ENCODE peak calls at places on chromosomes 16 and 17, in nine cellular contexts. K, W, E, C, R, L, U, T and G are unnamed samples.
A peak's percentile ranks its signal among the peaks of the same experiment; 100 is the strongest.

GRCh38 chr17:10875984-10876555 is 38.2 kb upstream of the PIRT start:
- DNase-seq in K (peak; percentile 58), W (peak; percentile 24), E (peak; percentile 68), C (peak; percentile 64), R (peak; percentile 27), L (peak; percentile 30), U (peak; percentile 56), T (peak; percentile 62), G (peak; percentile 55)

GRCh38 chr16:5557966-5558365 is 460.4 kb upstream of the EEF2KMT start:
- DNase-seq in K (no peak), W (no peak), E (no peak), C (no peak), R (no peak), L (no peak), U (no peak), T (no peak), G (no peak)

GRCh38 chr16:19033761-19034160 is 33.7 kb upstream of the COQ7 start:
- DNase-seq in K (no peak), W (no peak), E (no peak), C (no peak), R (no peak), L (no peak), U (no peak), T (no peak), G (no peak)

GRCh38 chr17:81535007-81535328 is 6.8 kb downstream of the FSCN2 start:
- DNase-seq in K (no peak), W (no peak), E (no peak), C (no peak), R (no peak), L (no peak), U (no peak), T (no peak), G (no peak)

GRCh38 chr16:641326-642188 is at the start of gene MCRIP2:
- DNase-seq in K (peak; percentile 93), W (peak; percentile 49), E (peak; percentile 88), C (peak; percentile 96), R (peak; percentile 92), L (no peak), U (peak; percentile 94), T (peak; percentile 91), G (peak; percentile 95)

GRCh38 chr16:35560637-35560984 is 2101.2 kb downstream of the TP53TG3F start:
- DNase-seq in K (no peak), W (peak; percentile 92), E (no peak), C (no peak), R (no peak), L (no peak), U (no peak), T (no peak), G (no peak)

GRCh38 chr16:72961115-72961832 is 86.7 kb downstream of the ZFHX3 start:
- DNase-seq in K (peak; percentile 83), W (no peak), E (no peak), C (no peak), R (no peak), L (no peak), U (no peak), T (no peak), G (no peak)

GRCh38 chr17:69729937-69730336 is 315.4 kb downstream of the MAP2K6 start:
- DNase-seq in K (no peak), W (no peak), E (no peak), C (no peak), R (no peak), L (no peak), U (no peak), T (no peak), G (no peak)

GRCh38 chr17:62706598-62707424 is 79.3 kb downstream of the MRC2 start:
- DNase-seq in K (no peak), W (no peak), E (no peak), C (no peak), R (no peak), L (no peak), U (no peak), T (no peak), G (no peak)

GRCh38 chr17:57988301-57989010 is 402 bp upstream of the VEZF1 start:
- DNase-seq in K (peak; percentile 98), W (peak; percentile 78), E (peak; percentile 81), C (peak; percentile 89), R (peak; percentile 75), L (no peak), U (peak; percentile 86), T (peak; percentile 69), G (peak; percentile 76)

GRCh38 chr17:55458977-55459376 is 37.3 kb upstream of the MMD start:
- DNase-seq in K (no peak), W (no peak), E (no peak), C (no peak), R (no peak), L (no peak), U (no peak), T (no peak), G (no peak)

GRCh38 chr16:66487580-66488235 is 60.6 kb downstream of the BEAN1 start:
- DNase-seq in K (no peak), W (no peak), E (no peak), C (no peak), R (no peak), L (no peak), U (peak; percentile 16), T (no peak), G (no peak)

GRCh38 chr16:11836653-11837244 is 14.6 kb downstream of the RSL1D1 start:
- DNase-seq in K (no peak), W (no peak), E (no peak), C (no peak), R (no peak), L (no peak), U (no peak), T (no peak), G (no peak)

GRCh38 chr17:82175166-82175565 is 37.5 kb downstream of the CCDC57 start:
- DNase-seq in K (peak; percentile 16), W (no peak), E (no peak), C (no peak), R (no peak), L (no peak), U (no peak), T (no peak), G (no peak)

GRCh38 chr17:69414408-69415274 is at the start of gene MAP2K6:
- DNase-seq in K (peak; percentile 79), W (peak; percentile 84), E (peak; percentile 93), C (peak; percentile 90), R (peak; percentile 68), L (peak; percentile 24), U (peak; percentile 81), T (peak; percentile 89), G (peak; percentile 82)

DNA sequence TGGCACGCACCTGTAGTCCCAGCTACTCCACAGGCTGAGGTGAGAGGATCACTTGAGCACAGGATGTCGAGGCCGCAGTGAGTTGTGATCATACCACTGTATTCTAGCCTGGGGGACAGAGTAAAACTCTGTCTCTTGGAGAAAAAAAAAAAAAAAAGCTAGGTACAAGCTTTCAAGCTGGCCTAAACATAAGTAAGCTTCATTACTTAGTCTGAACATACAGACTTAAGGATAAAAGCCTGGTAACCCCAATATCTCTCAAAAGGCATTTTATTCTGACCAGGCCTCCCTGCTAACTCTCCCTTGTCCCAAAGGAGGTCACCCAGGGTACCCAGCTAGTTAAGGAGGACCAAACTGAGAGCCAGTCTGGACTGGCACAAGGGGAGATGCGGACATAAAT is 46.2 kb downstream of the TOM1L2 start:
- DNase-seq in K (no peak), W (no peak), E (no peak), C (no peak), R (no peak), L (no peak), U (no peak), T (no peak), G (no peak)
- H3K27ac ChIP-seq in K (no peak overlapping the region), W (no peak overlapping the region), E (peak overlapping the region; percentile 27), C (no peak overlapping the region), R (peak overlapping the region; percentile 39), L (peak overlapping the region; percentile 41), U (no peak overlapping the region), T (no peak overlapping the region), G (no peak overlapping the region)

GRCh38 chr16:10579965-10580918 is at the start of gene EMP2:
- DNase-seq in K (peak; percentile 95), W (no peak), E (peak; percentile 68), C (peak; percentile 93), R (peak; percentile 64), L (no peak), U (peak; percentile 85), T (peak; percentile 88), G (peak; percentile 86)
- H3K27ac ChIP-seq in K (peak within 1 kb of the TSS; percentile 30), W (no peak within 1 kb of the TSS), E (peak within 1 kb of the TSS; percentile 88), C (peak within 1 kb of the TSS; percentile 94), R (no peak within 1 kb of the TSS), L (peak within 1 kb of the TSS; percentile 52), U (peak within 1 kb of the TSS; percentile 90), T (peak within 1 kb of the TSS; percentile 95), G (peak within 1 kb of the TSS; percentile 74)

DNA sequence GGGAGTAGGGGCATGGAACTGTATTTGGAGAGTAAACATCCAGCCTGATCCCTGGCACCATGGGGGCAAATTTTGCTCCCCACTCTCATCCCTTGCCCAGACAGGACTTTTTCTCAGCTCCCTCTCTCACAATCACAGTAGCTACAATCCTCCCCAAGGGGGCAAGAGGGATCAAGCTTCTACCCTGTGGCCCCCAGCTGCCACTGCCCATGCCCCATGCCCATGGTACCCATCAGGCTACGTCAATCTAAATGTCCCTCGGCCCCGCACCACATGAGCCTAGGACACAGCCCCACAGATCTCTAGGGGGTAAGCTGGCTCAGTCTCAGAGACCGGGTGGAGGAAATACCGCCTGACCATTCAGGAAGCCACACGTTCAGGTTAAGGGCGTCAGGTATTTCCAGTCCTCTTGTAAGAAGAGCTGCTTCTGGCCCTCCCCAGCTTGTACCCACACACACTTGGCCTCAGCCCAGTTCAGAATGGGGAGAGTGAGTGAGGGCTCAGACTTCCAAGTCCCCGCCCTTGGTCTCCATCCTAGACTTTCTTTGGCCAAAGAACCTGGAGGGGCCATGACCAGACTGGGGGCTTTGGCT is 1.8 kb downstream of the CACNB1 start:
- DNase-seq in K (no peak), W (no peak), E (no peak), C (peak; percentile 80), R (peak; percentile 35), L (no peak), U (no peak), T (no peak), G (no peak)
- H3K27ac ChIP-seq in K (peak overlapping the region; percentile 18), W (peak overlapping the region; percentile 99), E (peak overlapping the region; percentile 41), C (peak overlapping the region; percentile 75), R (no peak overlapping the region), L (no peak overlapping the region), U (no peak overlapping the region), T (no peak overlapping the region), G (no peak overlapping the region)

DNA sequence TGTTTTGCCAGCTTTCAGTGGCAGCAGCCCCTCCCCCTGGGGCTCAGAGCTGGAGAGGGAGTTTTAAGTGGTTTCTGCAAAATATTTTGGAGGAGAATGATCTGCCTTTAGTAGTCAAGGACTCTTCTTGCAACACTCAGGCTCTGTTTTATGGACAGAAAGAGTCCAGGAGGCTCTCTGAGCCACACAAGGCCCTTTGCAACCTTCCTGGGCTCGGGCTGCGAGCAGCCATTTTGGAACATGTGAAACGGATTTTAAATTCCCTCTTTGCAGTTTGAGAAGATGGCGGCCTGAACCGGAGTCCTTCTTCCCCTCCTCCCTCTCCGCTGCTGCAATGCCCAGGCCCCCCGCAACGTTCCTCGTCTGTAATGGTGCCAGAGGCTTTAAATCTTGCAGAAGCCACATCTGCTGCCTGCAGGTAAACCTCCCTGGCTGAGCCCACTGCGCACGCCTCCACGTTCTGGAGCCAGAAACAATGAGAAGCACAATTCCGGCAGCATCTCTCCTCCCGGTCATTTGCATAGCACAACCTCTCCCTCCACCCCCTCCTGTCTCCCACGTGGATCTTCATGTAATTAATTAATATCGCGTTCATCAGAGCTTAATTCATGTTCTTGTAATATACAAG is 386.1 kb downstream of the SEC14L1 start:
- DNase-seq in K (no peak), W (no peak), E (no peak), C (peak; percentile 45), R (no peak), L (no peak), U (no peak), T (no peak), G (no peak)
- H3K27ac ChIP-seq in K (no peak overlapping the region), W (no peak overlapping the region), E (no peak overlapping the region), C (no peak overlapping the region), R (no peak overlapping the region), L (no peak overlapping the region), U (no peak overlapping the region), T (no peak overlapping the region), G (no peak overlapping the region)

GRCh38 chr16:8869212-8869987 is 594 bp upstream of the CARHSP1 start:
- DNase-seq in K (peak; percentile 78), W (peak; percentile 42), E (no peak), C (no peak), R (no peak), L (no peak), U (no peak), T (no peak), G (no peak)
- H3K27ac ChIP-seq in K (peak overlapping the region; percentile 50), W (peak overlapping the region; percentile 95), E (no peak overlapping the region), C (peak overlapping the region; percentile 20), R (peak overlapping the region; percentile 91), L (peak overlapping the region; percentile 92), U (peak overlapping the region; percentile 30), T (peak overlapping the region; percentile 97), G (peak overlapping the region; percentile 72)